ENCODE peak calls at places on chromosomes 16 and 17, in nine cellular contexts. G, C, Y, S, H, A, P, I and V are unnamed samples.

GRCh38 chr16:11618107-11618717 is 31.5 kb upstream of the LITAF start:
- DNase-seq in G (no peak), C (no peak), Y (no peak), S (no peak), H (no peak), A (no peak), P (no peak), I (no peak), V (no peak)

GRCh38 chr16:6066601-6067000 is 969.0 kb upstream of the EEF2KMT start:
- DNase-seq in G (no peak), C (no peak), Y (no peak), S (no peak), H (no peak), A (no peak), P (no peak), I (no peak), V (no peak)

GRCh38 chr17:45848868-45849535 is 4.3 kb downstream of the SPPL2C start:
- DNase-seq in G (no peak), C (no peak), Y (no peak), S (no peak), H (no peak), A (no peak), P (peak), I (no peak), V (no peak)

GRCh38 chr16:88577166-88577565 is 7.0 kb downstream of the ZC3H18 start:
- DNase-seq in G (no peak), C (no peak), Y (no peak), S (no peak), H (no peak), A (no peak), P (no peak), I (no peak), V (no peak)

GRCh38 chr16:27405546-27406451 is 3.8 kb downstream of the IL21R start:
- DNase-seq in G (no peak), C (no peak), Y (no peak), S (no peak), H (no peak), A (no peak), P (no peak), I (no peak), V (no peak)

GRCh38 chr16:63998-64913 is 8.2 kb downstream of the RHBDF1 start:
- DNase-seq in G (no peak), C (no peak), Y (peak), S (no peak), H (no peak), A (no peak), P (no peak), I (no peak), V (peak)

GRCh38 chr17:78838574-78839005 is 2.0 kb downstream of the USP36 start:
- DNase-seq in G (no peak), C (no peak), Y (no peak), S (no peak), H (no peak), A (no peak), P (peak), I (no peak), V (no peak)

GRCh38 chr16:17160285-17160854 is 310.4 kb downstream of the XYLT1 start:
- DNase-seq in G (no peak), C (no peak), Y (no peak), S (no peak), H (no peak), A (no peak), P (no peak), I (no peak), V (no peak)

GRCh38 chr16:77596243-77596642 is 126.1 kb upstream of the NUDT7 start:
- DNase-seq in G (no peak), C (no peak), Y (no peak), S (no peak), H (no peak), A (no peak), P (no peak), I (no peak), V (no peak)

GRCh38 chr17:77924757-77925336 is 33.7 kb upstream of the TNRC6C start:
- DNase-seq in G (no peak), C (no peak), Y (no peak), S (peak), H (no peak), A (no peak), P (no peak), I (no peak), V (no peak)

GRCh38 chr16:71440669-71441347 is 1.0 kb downstream of the TLE7 start:
- DNase-seq in G (peak), C (no peak), Y (no peak), S (no peak), H (no peak), A (no peak), P (no peak), I (no peak), V (no peak)

GRCh38 chr16:57946181-57946801 is 24.6 kb downstream of the CNGB1 start:
- DNase-seq in G (no peak), C (no peak), Y (no peak), S (no peak), H (no peak), A (no peak), P (no peak), I (no peak), V (no peak)

GRCh38 chr16:53882310-53882709 is 178.4 kb downstream of the FTO start:
- DNase-seq in G (no peak), C (no peak), Y (no peak), S (no peak), H (no peak), A (peak), P (no peak), I (no peak), V (no peak)

GRCh38 chr16:53878216-53878615 is 174.3 kb downstream of the FTO start:
- DNase-seq in G (no peak), C (no peak), Y (no peak), S (no peak), H (no peak), A (no peak), P (no peak), I (no peak), V (no peak)

GRCh38 chr16:53881371-53881770 is 177.4 kb downstream of the FTO start:
- DNase-seq in G (peak), C (peak), Y (no peak), S (peak), H (no peak), A (peak), P (no peak), I (peak), V (no peak)

GRCh38 chr16:53872248-53873221 is 168.6 kb downstream of the FTO start:
- DNase-seq in G (no peak), C (peak), Y (no peak), S (peak), H (no peak), A (no peak), P (no peak), I (peak), V (no peak)

DNA sequence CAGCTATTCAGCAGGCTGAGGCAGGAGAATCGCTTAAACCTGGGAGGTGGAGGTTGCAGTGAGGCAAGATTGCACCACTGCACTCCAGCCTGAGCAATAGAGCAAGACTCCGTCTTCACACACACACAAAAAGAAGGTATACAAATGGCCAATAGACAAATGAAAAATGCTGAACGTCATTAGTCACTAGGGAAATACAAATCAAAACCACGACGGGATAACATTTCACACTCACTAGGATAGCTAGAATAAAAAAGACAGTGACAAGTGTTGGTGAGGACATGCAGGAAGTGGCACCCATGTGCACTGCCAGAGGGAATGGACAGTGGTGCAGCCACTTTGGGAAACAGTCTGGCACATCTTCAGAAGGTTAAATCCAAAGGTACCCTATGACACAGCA is 172.9 kb downstream of the FTO start:
- DNase-seq in G (no peak), C (no peak), Y (no peak), S (no peak), H (no peak), A (no peak), P (no peak), I (no peak), V (no peak)
- TF ChIP-seq CTCF in G (no peak), C (no peak), Y (no peak), S (no peak), H (no peak), A (no peak), P (no peak), I (no peak), V (no peak)

DNA sequence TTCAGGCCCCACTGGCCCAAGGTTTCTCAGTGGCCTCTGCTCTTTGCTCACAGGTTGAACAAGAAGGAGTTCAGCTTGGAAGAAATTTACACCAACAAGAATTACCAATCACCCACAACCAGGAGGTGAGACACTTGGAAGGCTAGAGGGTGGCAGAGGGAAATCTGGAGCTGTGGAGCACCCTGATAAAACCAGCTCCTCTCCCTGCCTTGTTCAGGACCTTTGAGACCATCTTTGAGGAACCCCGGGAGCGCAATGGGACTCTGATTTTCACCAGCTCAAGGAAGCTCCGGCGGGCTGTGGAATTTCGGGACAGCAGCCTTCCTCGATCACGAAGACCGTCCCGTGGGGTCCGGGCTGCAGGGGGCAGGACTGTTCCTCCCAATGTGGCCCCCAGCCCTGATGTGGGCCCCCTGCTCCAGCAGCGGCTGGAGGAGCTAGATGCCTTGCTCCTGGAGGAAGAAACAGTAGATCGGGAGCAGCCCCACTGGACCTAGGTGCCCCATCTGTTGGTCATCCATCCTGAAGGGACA is 2.4 kb upstream of the FBRS start:
- DNase-seq in G (no peak), C (no peak), Y (peak), S (no peak), H (no peak), A (no peak), P (no peak), I (no peak), V (no peak)
- TF ChIP-seq CTCF in G (no peak), C (peak), Y (no peak), S (no peak), H (no peak), A (no peak), P (no peak), I (no peak), V (no peak)

DNA sequence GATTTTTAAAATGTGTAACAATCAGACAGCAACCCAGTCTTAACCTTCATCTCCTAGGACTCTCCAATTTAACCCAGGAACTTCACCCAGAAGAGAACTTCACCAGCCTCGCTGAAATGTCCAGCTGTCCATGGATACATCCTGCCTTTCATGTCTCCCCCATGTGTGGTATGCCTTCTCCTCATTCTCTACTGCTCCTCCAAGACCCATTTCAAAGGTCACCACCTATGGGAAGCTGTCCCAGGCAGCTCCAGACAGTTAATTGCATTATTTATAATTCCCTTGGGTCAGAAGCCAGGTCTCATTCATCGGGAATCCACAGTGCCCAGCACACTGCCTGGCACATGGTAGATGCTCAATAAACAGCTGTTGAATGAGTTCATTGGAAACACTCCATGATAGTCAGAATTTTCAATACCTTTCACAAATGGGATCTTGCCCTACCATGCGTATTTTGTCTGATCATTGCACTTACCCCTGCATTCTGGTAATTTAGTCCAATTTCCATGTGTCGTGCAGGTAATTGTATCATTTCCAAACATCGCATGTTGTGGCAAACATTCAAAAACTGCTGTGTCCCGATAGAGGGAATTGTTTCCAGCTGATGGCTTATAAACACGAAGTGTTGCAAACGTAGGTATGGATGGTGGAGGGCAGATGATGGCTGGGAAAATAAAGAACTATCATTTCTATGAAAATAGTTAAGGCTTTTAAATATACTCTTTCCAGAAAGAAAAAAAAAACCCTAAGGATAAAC is 9.0 kb downstream of the APOH start:
- DNase-seq in G (no peak), C (no peak), Y (no peak), S (no peak), H (no peak), A (no peak), P (no peak), I (no peak), V (no peak)
- TF ChIP-seq CTCF in G (no peak), C (no peak), Y (no peak), S (no peak), H (no peak), A (no peak), P (no peak), I (no peak), V (no peak)

GRCh38 chr17:41620583-41621434 is 3.6 kb downstream of the KRT17 start:
- DNase-seq in G (no peak), C (no peak), Y (peak), S (no peak), H (no peak), A (no peak), P (peak), I (no peak), V (peak)
- TF ChIP-seq CTCF in G (no peak), C (no peak), Y (no peak), S (no peak), H (no peak), A (no peak), P (no peak), I (no peak), V (peak)

GRCh38 chr17:65814418-65814817 is 253.0 kb upstream of the AXIN2 start:
- DNase-seq in G (no peak), C (no peak), Y (no peak), S (no peak), H (no peak), A (no peak), P (no peak), I (no peak), V (no peak)
- TF ChIP-seq CTCF in G (no peak), C (no peak), Y (no peak), S (no peak), H (no peak), A (no peak), P (no peak), I (no peak), V (no peak)

DNA sequence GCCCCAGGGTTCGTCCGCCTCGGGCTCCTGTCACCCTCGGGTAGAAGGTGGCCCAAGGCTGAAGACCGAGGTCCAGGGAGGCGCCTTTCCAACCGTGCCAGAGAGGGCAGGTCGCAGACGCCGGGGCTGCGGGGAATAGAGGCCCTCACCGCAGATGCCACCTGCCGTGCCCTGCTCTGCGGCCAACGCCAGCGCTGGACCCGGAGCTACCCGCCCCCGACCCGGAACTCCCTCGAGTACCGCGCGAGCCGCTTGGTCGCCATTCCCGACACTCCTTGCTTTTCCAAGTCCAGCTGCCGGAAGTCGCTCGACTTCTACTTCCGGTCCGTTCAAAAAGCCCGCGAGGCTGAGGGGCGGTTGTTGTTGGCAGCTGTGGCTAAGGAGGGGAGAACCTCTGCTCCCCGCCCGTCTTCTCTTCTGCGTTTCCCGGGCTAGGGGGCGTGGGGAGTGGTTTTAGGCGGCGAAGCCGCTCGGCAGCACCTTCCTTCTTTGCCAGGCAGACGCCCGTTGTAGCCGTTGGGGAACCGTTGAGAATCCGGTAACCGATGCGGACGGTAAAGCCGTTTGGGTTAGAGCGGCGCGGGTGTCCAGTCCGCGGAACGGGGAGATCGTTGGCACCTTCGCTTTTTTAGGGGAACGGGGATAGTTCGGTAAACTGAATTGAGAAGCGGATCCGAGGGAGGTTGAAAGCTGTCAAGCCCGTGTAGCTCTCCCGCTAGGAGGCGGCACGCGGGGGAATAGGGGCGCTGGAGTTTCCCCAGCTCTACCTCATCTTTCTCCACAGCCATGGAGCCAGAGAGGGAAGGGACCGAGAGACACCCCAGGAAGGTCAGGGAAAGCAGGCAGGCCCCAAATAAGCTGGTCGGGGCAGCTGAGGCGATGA is at the start of the genes ERI2 and REXO5:
- DNase-seq in G (peak), C (peak), Y (peak), S (peak), H (peak), A (peak), P (peak), I (peak), V (peak)
- TF ChIP-seq CTCF in G (peak), C (peak), Y (peak), S (peak), H (no peak), A (peak), P (peak), I (peak), V (peak)